ENCODE peak calls at places on chromosomes 7 and 10, in four cellular contexts. M is HepG2, R is fibroblast of lung, H is PC-3. L is an unnamed sample.

GRCh38 chr10:57723305-57723704 is 544.4 kb downstream of the IPMK start:
- DNase-seq in H (no peak), M (no peak), R (no peak), L (peak)

GRCh38 chr10:100100651-100101525 is 19.2 kb upstream of the CPN1 start:
- DNase-seq in R (peak), H (peak), M (peak), L (peak)

GRCh38 chr10:112208981-112209380 is 25.4 kb upstream of the GPAM start:
- DNase-seq in R (no peak), H (no peak), M (no peak), L (no peak)

GRCh38 chr10:4720463-4720862 is 105.5 kb upstream of the AKR1E2 start:
- DNase-seq in M (no peak), R (peak), H (no peak), L (no peak)

GRCh38 chr10:37434091-37434490 is 308.7 kb downstream of the ANKRD30A start:
- DNase-seq in H (peak), M (no peak), R (no peak), L (no peak)

GRCh38 chr10:104447331-104447730 is 93.7 kb downstream of the CFAP58 start:
- DNase-seq in H (peak), R (no peak), M (no peak), L (no peak)

GRCh38 chr7:68063171-68063570 is 1066.5 kb downstream of the TYW1 start:
- DNase-seq in M (no peak), R (no peak), H (no peak), L (peak)

GRCh38 chr10:124741281-124741921 is 2.8 kb downstream of the FAM53B start:
- DNase-seq in H (peak), M (peak), R (peak), L (peak)

GRCh38 chr7:93461350-93461749 is 113.2 kb downstream of the CALCR start:
- DNase-seq in H (peak), M (no peak), R (no peak), L (peak)

GRCh38 chr7:123231060-123232000 is 31.6 kb upstream of the SLC13A1 start:
- DNase-seq in H (no peak), R (no peak), M (no peak), L (no peak)

GRCh38 chr10:11424456-11425287 is 186.8 kb downstream of the USP6NL start:
- DNase-seq in H (peak), M (peak), R (peak), L (peak)

GRCh38 chr7:27179503-27180430 is 5.3 kb downstream of the HOXA11 start:
- DNase-seq in M (peak), H (peak), R (peak), L (peak)

GRCh38 chr10:78433722-78434535 is 400.3 kb downstream of the RPS24 start:
- DNase-seq in M (no peak), R (no peak), H (no peak), L (peak)

GRCh38 chr10:63521389-63522128 is at the start of gene REEP3:
- DNase-seq in M (peak), H (peak), R (peak), L (peak)

GRCh38 chr7:94647295-94647694 is 8.6 kb downstream of the SGCE start:
- DNase-seq in R (no peak), M (no peak), H (no peak), L (no peak)

GRCh38 chr10:71512794-71513379 is 116.2 kb downstream of the CDH23 start:
- DNase-seq in M (peak), H (peak), R (no peak), L (no peak)

GRCh38 chr10:69086131-69086530 is 1.8 kb upstream of the SRGN start:
- DNase-seq in R (no peak), H (no peak), M (no peak), L (peak)

GRCh38 chr7:73907554-73908122 is 46.7 kb downstream of the TMEM270 start:
- DNase-seq in R (no peak), M (no peak), H (no peak), L (no peak)

GRCh38 chr10:21524526-21525366 is 736 bp downstream of the SKIDA1 start:
- DNase-seq in M (peak), R (peak), H (no peak), L (peak)

GRCh38 chr7:38276096-38276857 is 2.8 kb upstream of the TARP start:
- DNase-seq in R (no peak), M (no peak), H (no peak), L (no peak)

GRCh38 chr10:53702489-53702888 is 929.9 kb upstream of the MBL2 start:
- DNase-seq in M (no peak), H (no peak), R (no peak), L (no peak)

GRCh38 chr10:127100983-127101615 is 95.3 kb downstream of the INSYN2A start:
- DNase-seq in M (no peak), R (no peak), H (no peak), L (no peak)

GRCh38 chr10:30550967-30551815 is 78.4 kb downstream of the LYZL2 start:
- DNase-seq in R (no peak), H (no peak), M (no peak), L (no peak)

GRCh38 chr10:78464118-78464855 is 430.6 kb downstream of the RPS24 start:
- DNase-seq in R (no peak), H (no peak), M (no peak), L (no peak)

GRCh38 chr7:45000096-45001032 is at the start of gene CCM2:
- DNase-seq in R (peak), M (no peak), H (peak), L (peak)

GRCh38 chr7:132333301-132333700 is 243.0 kb downstream of the PLXNA4 start:
- DNase-seq in R (no peak), H (peak), M (no peak), L (no peak)

GRCh38 chr7:96184783-96185182 is 137.1 kb downstream of the SLC25A13 start:
- DNase-seq in M (no peak), H (no peak), R (no peak), L (no peak)

GRCh38 chr7:139089118-139089517 is 20.4 kb downstream of the ZC3HAV1 start:
- DNase-seq in M (no peak), H (no peak), R (no peak), L (no peak)

GRCh38 chr7:130141858-130142653 is 63.1 kb downstream of the TMEM209 start:
- DNase-seq in M (no peak), H (no peak), R (no peak), L (peak)
- H3K4me3 ChIP-seq in M (no peak), H (no peak), R (peak), L (peak)

GRCh38 chr7:64618785-64619456 is 47.0 kb upstream of the ZNF107 start:
- DNase-seq in M (peak), H (peak), R (peak), L (peak)
- TF ChIP-seq CTCF in M (peak), H (peak), R (peak), L (peak)

DNA sequence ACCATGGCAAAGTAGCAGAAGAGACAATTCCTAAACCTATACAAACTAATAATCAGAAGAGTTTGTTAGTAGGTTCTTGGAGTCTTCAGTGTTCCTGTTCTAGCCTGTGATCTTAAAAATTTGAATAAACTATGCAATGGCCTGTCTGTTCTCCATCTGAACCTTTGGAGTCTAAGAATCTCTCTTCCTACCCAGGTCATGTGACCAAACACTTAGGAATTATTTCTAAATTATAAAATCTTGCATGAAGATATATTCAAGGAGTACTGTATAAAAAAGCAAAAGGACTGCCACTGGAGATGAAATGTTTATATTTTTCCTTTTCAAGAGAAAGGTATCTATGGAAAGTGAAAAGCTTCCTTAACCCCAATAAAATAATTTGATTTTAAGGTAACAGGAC is 2.4 kb downstream of the MKI67 start:
- DNase-seq in M (no peak), R (no peak), H (no peak), L (no peak)
- H3K9ac ChIP-seq in M (no peak), R (no peak), H (no peak), L (no peak)

DNA sequence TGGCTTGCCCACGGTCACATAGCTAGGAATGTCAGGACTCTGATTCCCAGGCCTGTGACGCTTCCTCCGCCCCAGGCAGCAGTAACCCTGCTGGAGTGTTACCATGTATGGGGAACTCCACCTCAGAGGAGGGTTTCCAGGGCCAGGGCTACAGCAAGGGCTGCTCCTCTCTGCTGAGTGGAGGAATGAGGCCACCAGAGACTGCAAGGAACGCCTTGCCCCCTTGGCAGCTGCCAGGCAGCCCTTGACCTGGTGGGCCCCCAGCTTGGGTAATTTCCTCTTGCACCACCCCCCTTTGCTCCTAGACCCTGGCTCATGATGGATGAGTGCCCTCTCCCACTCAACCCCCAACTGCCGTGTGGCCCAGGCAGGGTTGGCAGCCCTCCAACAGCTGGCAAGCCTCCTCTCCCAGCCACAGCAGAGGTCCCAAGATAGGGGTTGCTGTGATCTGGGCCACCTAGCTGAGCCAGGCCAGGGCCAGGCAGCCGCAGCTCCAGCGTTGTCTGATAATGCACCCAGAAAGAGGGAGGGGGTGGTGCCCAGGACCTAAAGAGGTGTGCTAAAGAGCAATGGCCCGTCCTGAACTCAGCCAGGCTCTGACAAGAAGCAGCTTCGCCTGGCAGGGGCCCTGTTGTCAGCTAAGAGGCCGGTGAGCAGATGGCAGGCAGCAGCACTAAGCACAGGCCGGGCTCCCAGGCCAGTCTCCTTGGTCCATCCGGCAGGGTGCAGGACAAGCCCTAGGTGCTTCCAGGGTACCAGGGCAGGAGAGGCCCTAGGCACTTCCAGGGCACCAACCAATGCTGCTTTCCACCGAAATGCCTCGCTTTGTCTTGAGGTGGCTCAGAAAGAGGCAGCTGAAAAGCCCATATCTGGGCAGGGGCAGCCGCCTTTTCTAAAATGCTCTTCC is 35.4 kb downstream of the DRGX start:
- DNase-seq in R (no peak), H (no peak), M (no peak), L (no peak)
- H3K4me3 ChIP-seq in R (no peak), H (no peak), M (no peak), L (no peak)

L was measured in neural progenitor cell.